ENCODE peak calls at places on chromosomes 7 and 10, in six cellular contexts. One of them, this sample, is unnamed.

GRCh38 chr7:137935849-137936508 is 65.9 kb downstream of the CREB3L2 start:
- DNase-seq in bronchial epithelial cell: no peak
- DNase-seq in AG09319: no peak
- DNase-seq in RWPE1: no peak
- DNase-seq in AG04450: no peak
- DNase-seq in tibial artery: no peak
- DNase-seq in this sample: no peak

GRCh38 chr10:46106410-46107255 is 60.6 kb upstream of the MSMB start:
- DNase-seq in RWPE1: peak
- DNase-seq in bronchial epithelial cell: peak
- DNase-seq in AG04450: no peak
- DNase-seq in AG09319: peak
- DNase-seq in tibial artery: peak
- DNase-seq in this sample: no peak

GRCh38 chr10:90930070-90930837 is 9.4 kb upstream of the ANKRD1 start:
- DNase-seq in tibial artery: no peak
- DNase-seq in AG04450: peak
- DNase-seq in AG09319: no peak
- DNase-seq in bronchial epithelial cell: peak
- DNase-seq in RWPE1: no peak
- DNase-seq in this sample: no peak

GRCh38 chr10:118790058-118790457 is 35.3 kb upstream of the CACUL1 start:
- DNase-seq in AG09319: no peak
- DNase-seq in tibial artery: no peak
- DNase-seq in RWPE1: no peak
- DNase-seq in AG04450: no peak
- DNase-seq in bronchial epithelial cell: no peak
- DNase-seq in this sample: no peak

GRCh38 chr10:110547139-110547761 is 20.2 kb upstream of the SMC3 start:
- DNase-seq in bronchial epithelial cell: peak
- DNase-seq in AG04450: no peak
- DNase-seq in RWPE1: peak
- DNase-seq in tibial artery: no peak
- DNase-seq in AG09319: no peak
- DNase-seq in this sample: no peak

GRCh38 chr10:60444494-60445064 is 54.9 kb upstream of the ANK3 start:
- DNase-seq in AG04450: no peak
- DNase-seq in bronchial epithelial cell: peak
- DNase-seq in RWPE1: no peak
- DNase-seq in tibial artery: no peak
- DNase-seq in AG09319: no peak
- DNase-seq in this sample: no peak

GRCh38 chr7:150322114-150322832 is 882 bp upstream of the LRRC61 start:
- DNase-seq in AG04450: no peak
- DNase-seq in AG09319: no peak
- DNase-seq in bronchial epithelial cell: no peak
- DNase-seq in RWPE1: no peak
- DNase-seq in tibial artery: no peak
- DNase-seq in this sample: no peak

GRCh38 chr10:77537720-77538373 is 99.8 kb downstream of the KCNMA1 start:
- DNase-seq in bronchial epithelial cell: no peak
- DNase-seq in AG04450: peak
- DNase-seq in RWPE1: no peak
- DNase-seq in AG09319: no peak
- DNase-seq in tibial artery: peak
- DNase-seq in this sample: no peak

GRCh38 chr7:82202107-82202506 is 241.5 kb downstream of the CACNA2D1 start:
- DNase-seq in AG04450: no peak
- DNase-seq in tibial artery: no peak
- DNase-seq in bronchial epithelial cell: no peak
- DNase-seq in AG09319: no peak
- DNase-seq in RWPE1: no peak
- DNase-seq in this sample: no peak

GRCh38 chr7:155908385-155908784 is 96.1 kb upstream of the SHH start:
- DNase-seq in tibial artery: no peak
- DNase-seq in bronchial epithelial cell: no peak
- DNase-seq in AG09319: no peak
- DNase-seq in RWPE1: no peak
- DNase-seq in AG04450: no peak
- DNase-seq in this sample: no peak

GRCh38 chr7:150945171-150945852 is 32.8 kb downstream of the KCNH2 start:
- DNase-seq in RWPE1: no peak
- DNase-seq in AG09319: no peak
- DNase-seq in bronchial epithelial cell: no peak
- DNase-seq in tibial artery: peak
- DNase-seq in AG04450: no peak
- DNase-seq in this sample: no peak

GRCh38 chr10:94666391-94667102 is 17.0 kb upstream of the CYP2C18 start:
- DNase-seq in bronchial epithelial cell: no peak
- DNase-seq in AG04450: no peak
- DNase-seq in RWPE1: no peak
- DNase-seq in AG09319: no peak
- DNase-seq in tibial artery: no peak
- DNase-seq in this sample: no peak

GRCh38 chr7:37031571-37032257 is 307.4 kb upstream of the AOAH start:
- DNase-seq in RWPE1: peak
- DNase-seq in bronchial epithelial cell: peak
- DNase-seq in AG04450: peak
- DNase-seq in tibial artery: peak
- DNase-seq in AG09319: peak
- DNase-seq in this sample: peak

DNA sequence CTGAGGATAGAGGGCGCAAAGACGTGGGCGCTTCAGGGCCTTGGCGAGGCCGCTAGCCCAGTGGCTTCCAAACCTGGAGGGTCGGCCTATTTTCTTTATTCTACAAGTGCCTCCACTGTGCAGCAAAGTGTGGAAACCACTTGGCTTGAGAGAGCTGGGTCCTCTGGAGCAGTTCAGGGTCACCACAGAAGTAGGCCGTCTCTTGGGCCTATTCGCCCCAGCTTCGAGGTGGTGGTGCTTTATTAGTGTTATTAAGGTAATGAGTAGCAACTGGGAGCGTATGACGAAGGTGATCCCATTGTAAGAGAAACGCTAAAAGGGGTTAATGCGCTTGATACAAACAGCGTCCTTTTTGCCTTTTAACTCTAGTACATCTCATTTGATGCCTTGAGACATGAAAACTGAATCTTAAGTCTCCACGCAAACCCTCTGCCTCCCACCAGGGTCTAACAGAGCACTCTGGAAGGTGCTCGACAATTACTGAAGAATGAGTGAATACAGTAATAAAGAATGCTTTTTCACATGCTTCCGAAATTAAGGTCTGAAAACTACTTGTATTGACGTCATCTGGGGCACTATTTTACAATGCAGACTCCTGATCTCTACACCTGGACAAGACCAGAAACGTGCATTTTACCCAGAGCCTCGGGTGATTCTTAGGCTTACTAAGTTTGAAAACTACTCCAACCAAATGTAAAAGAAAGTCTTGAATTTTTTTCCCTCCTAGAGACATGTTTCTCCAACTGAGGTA is 647 bp upstream of the GSAP start:
- DNase-seq in AG09319: no peak
- DNase-seq in AG04450: no peak
- DNase-seq in bronchial epithelial cell: no peak
- DNase-seq in RWPE1: no peak
- DNase-seq in tibial artery: no peak
- DNase-seq in this sample: no peak
- TF ChIP-seq CTCF in AG09319: no peak
- TF ChIP-seq CTCF in AG04450: no peak
- TF ChIP-seq CTCF in bronchial epithelial cell: peak
- TF ChIP-seq CTCF in RWPE1: no peak
- TF ChIP-seq CTCF in tibial artery: no peak
- TF ChIP-seq CTCF in this sample: no peak

GRCh38 chr10:32073676-32074075 is 17.5 kb upstream of the KIF5B start:
- DNase-seq in AG04450: no peak
- DNase-seq in bronchial epithelial cell: no peak
- DNase-seq in tibial artery: no peak
- DNase-seq in RWPE1: no peak
- DNase-seq in AG09319: no peak
- DNase-seq in this sample: no peak

GRCh38 chr10:32073128-32073527 is 16.9 kb upstream of the KIF5B start:
- DNase-seq in AG09319: no peak
- DNase-seq in RWPE1: no peak
- DNase-seq in AG04450: no peak
- DNase-seq in tibial artery: no peak
- DNase-seq in bronchial epithelial cell: no peak
- DNase-seq in this sample: no peak

GRCh38 chr10:32072025-32072787 is 16.0 kb upstream of the KIF5B start:
- DNase-seq in RWPE1: no peak
- DNase-seq in bronchial epithelial cell: no peak
- DNase-seq in tibial artery: no peak
- DNase-seq in AG04450: no peak
- DNase-seq in AG09319: no peak
- DNase-seq in this sample: no peak

DNA sequence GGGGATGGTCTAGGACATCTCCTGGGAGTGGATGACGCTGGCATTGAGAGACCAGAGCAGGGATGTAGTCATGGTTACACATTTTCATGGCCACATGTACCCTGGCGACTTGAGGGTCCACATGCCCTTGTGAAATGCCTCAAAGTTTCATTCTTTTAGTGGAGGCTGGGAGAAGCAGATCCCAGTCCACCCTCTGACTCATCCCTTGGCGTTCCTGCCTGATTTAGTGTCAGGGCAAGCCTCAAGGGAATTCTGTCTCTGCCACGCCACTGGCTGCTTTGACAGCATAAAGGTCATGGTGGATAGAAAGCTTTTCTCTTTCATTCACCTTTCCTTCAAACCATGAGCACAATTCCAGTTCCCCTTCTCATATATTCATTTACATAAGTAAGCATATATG is 21.7 kb upstream of the KIF5B start:
- DNase-seq in AG04450: no peak
- DNase-seq in RWPE1: peak
- DNase-seq in tibial artery: peak
- DNase-seq in AG09319: no peak
- DNase-seq in bronchial epithelial cell: peak
- DNase-seq in this sample: no peak
- TF ChIP-seq CTCF in AG04450: no peak
- TF ChIP-seq CTCF in RWPE1: no peak
- TF ChIP-seq CTCF in tibial artery: no peak
- TF ChIP-seq CTCF in AG09319: no peak
- TF ChIP-seq CTCF in bronchial epithelial cell: no peak
- TF ChIP-seq CTCF in this sample: no peak

GRCh38 chr7:92833766-92834605 is 2.4 kb downstream of the CDK6 start:
- DNase-seq in bronchial epithelial cell: no peak
- DNase-seq in tibial artery: peak
- DNase-seq in AG09319: peak
- DNase-seq in RWPE1: peak
- DNase-seq in AG04450: no peak
- DNase-seq in this sample: peak
- TF ChIP-seq CTCF in bronchial epithelial cell: peak
- TF ChIP-seq CTCF in tibial artery: no peak
- TF ChIP-seq CTCF in AG09319: peak
- TF ChIP-seq CTCF in RWPE1: no peak
- TF ChIP-seq CTCF in AG04450: peak
- TF ChIP-seq CTCF in this sample: no peak

GRCh38 chr7:142585425-142585824 is 163.8 kb upstream of the PRSS1 start:
- DNase-seq in RWPE1: no peak
- DNase-seq in AG04450: no peak
- DNase-seq in AG09319: no peak
- DNase-seq in bronchial epithelial cell: no peak
- DNase-seq in tibial artery: no peak
- DNase-seq in this sample: no peak
- TF ChIP-seq CTCF in RWPE1: no peak
- TF ChIP-seq CTCF in AG04450: peak
- TF ChIP-seq CTCF in AG09319: peak
- TF ChIP-seq CTCF in bronchial epithelial cell: no peak
- TF ChIP-seq CTCF in tibial artery: no peak
- TF ChIP-seq CTCF in this sample: no peak

GRCh38 chr7:5827755-5828154 is 46.3 kb upstream of the RNF216 start:
- DNase-seq in tibial artery: no peak
- DNase-seq in bronchial epithelial cell: peak
- DNase-seq in AG09319: no peak
- DNase-seq in RWPE1: no peak
- DNase-seq in AG04450: no peak
- DNase-seq in this sample: no peak

GRCh38 chr7:5824297-5824610 is 42.8 kb upstream of the RNF216 start:
- DNase-seq in AG09319: no peak
- DNase-seq in RWPE1: no peak
- DNase-seq in bronchial epithelial cell: no peak
- DNase-seq in AG04450: no peak
- DNase-seq in tibial artery: no peak
- DNase-seq in this sample: no peak

GRCh38 chr7:5822742-5823503 is 41.5 kb upstream of the RNF216 start:
- DNase-seq in RWPE1: peak
- DNase-seq in AG04450: peak
- DNase-seq in AG09319: peak
- DNase-seq in bronchial epithelial cell: peak
- DNase-seq in tibial artery: peak
- DNase-seq in this sample: peak
- TF ChIP-seq CTCF in RWPE1: no peak
- TF ChIP-seq CTCF in AG04450: peak
- TF ChIP-seq CTCF in AG09319: no peak
- TF ChIP-seq CTCF in bronchial epithelial cell: no peak
- TF ChIP-seq CTCF in tibial artery: peak
- TF ChIP-seq CTCF in this sample: no peak

DNA sequence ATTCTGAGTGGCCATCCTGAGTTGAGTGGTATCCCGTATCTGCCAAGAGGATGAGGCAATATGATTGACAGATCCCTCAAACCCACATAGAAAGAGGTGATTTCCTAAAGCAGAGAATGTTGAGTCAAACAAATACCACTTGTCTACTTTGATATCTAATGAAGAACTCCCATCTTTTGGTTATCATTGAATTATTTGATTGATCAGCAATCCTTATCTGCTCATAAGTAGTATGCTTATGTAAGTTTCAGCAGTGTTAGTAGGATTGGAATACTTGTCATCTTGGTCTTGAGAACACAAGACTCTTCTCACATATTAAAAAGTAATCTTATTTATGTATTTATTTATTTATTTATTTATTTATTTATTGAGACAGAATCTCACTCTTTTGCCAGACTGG is 147.3 kb downstream of the DPY19L1 start:
- DNase-seq in AG04450: no peak
- DNase-seq in bronchial epithelial cell: no peak
- DNase-seq in RWPE1: no peak
- DNase-seq in AG09319: no peak
- DNase-seq in tibial artery: no peak
- DNase-seq in this sample: no peak
- TF ChIP-seq CTCF in AG04450: no peak
- TF ChIP-seq CTCF in bronchial epithelial cell: no peak
- TF ChIP-seq CTCF in RWPE1: no peak
- TF ChIP-seq CTCF in AG09319: no peak
- TF ChIP-seq CTCF in tibial artery: no peak
- TF ChIP-seq CTCF in this sample: no peak

GRCh38 chr10:86212391-86212700 is 154.2 kb downstream of the GRID1 start:
- DNase-seq in tibial artery: no peak
- DNase-seq in RWPE1: no peak
- DNase-seq in AG04450: no peak
- DNase-seq in AG09319: no peak
- DNase-seq in bronchial epithelial cell: no peak
- DNase-seq in this sample: no peak
- TF ChIP-seq CTCF in tibial artery: no peak
- TF ChIP-seq CTCF in RWPE1: no peak
- TF ChIP-seq CTCF in AG04450: no peak
- TF ChIP-seq CTCF in AG09319: no peak
- TF ChIP-seq CTCF in bronchial epithelial cell: no peak
- TF ChIP-seq CTCF in this sample: no peak